ENCODE peak calls at places on chromosomes 12 and 14, in five cellular contexts. O is A172; B is endothelial cell; P is GM12878; Z is activated T-cell treated with anti-CD3 and anti-CD28 coated beads, Interleukin-2, amount 50 U/mL, for 1 hour. T is an unnamed sample.

GRCh38 chr12:6688543-6688999 is 604 bp downstream of the ZNF384 start:
- DNase-seq in P (peak), B (peak), Z (no peak), O (no peak), T (no peak)

GRCh38 chr14:103372552-103373304 is 12.5 kb upstream of the MARK3 start:
- DNase-seq in B (no peak), Z (no peak), O (peak), P (no peak), T (peak)

GRCh38 chr12:86411710-86412109 is 155.5 kb upstream of the MGAT4C start:
- DNase-seq in Z (no peak), B (no peak), O (no peak), P (no peak), T (no peak)

GRCh38 chr12:105740970-105741725 is 397.6 kb downstream of the NUAK1 start:
- DNase-seq in B (no peak), Z (no peak), O (peak), P (no peak), T (peak)

GRCh38 chr12:29566441-29566840 is 69.0 kb upstream of the OVCH1 start:
- DNase-seq in Z (no peak), P (no peak), O (peak), B (no peak), T (no peak)

GRCh38 chr12:66648336-66648735 is 30.5 kb downstream of the GRIP1 start:
- DNase-seq in B (no peak), Z (no peak), O (no peak), P (no peak), T (no peak)

GRCh38 chr12:59383426-59383822 is 212.4 kb upstream of the SLC16A7 start:
- DNase-seq in B (no peak), Z (no peak), P (no peak), O (no peak), T (peak)

GRCh38 chr14:51604078-51604477 is 47.6 kb upstream of the FRMD6 start:
- DNase-seq in O (no peak), B (no peak), Z (no peak), P (no peak), T (peak)

GRCh38 chr12:129486931-129487330 is 416.9 kb downstream of the TMEM132D start:
- DNase-seq in Z (no peak), O (no peak), B (no peak), P (no peak), T (no peak)